ENCODE peak calls at places on chromosomes 4 and X, in nine cellular contexts. S, R, P, K, U, B, O, X and L are unnamed samples.

GRCh38 chr4:40307627-40308497 is 27.3 kb upstream of the CHRNA9 start:
- DNase-seq in B (no peak), K (no peak), R (no peak), O (no peak), X (no peak), U (no peak), P (no peak), S (no peak), L (no peak)

GRCh38 chrX:132986556-132986955 is 28.1 kb upstream of the HS6ST2 start:
- DNase-seq in O (no peak), P (no peak), R (no peak), S (no peak), B (no peak), K (no peak), U (no peak), X (no peak), L (no peak)

GRCh38 chr4:20248155-20248558 is 3.5 kb upstream of the SLIT2 start:
- DNase-seq in R (no peak), U (no peak), O (no peak), X (peak; percentile 50), S (no peak), P (no peak), B (no peak), K (peak; percentile 57), L (peak; percentile 31)

GRCh38 chr4:176507845-176508533 is 188.2 kb downstream of the SPCS3 start:
- DNase-seq in P (no peak), B (no peak), X (peak; percentile 42), K (no peak), U (no peak), S (no peak), R (no peak), O (no peak), L (no peak)

GRCh38 chrX:48530736-48531135 is 8.8 kb upstream of the TBC1D25 start:
- DNase-seq in U (no peak), O (no peak), S (no peak), P (no peak), B (no peak), K (no peak), R (no peak), X (no peak), L (no peak)

GRCh38 chrX:153557618-153558017 is 40.2 kb downstream of the ATP2B3 start:
- DNase-seq in B (no peak), O (no peak), P (no peak), U (no peak), X (no peak), S (no peak), K (no peak), R (no peak), L (no peak)

GRCh38 chrX:2351999-2352995 is 148.5 kb downstream of the DHRSX start:
- DNase-seq in X (no peak), U (no peak), K (no peak), O (no peak), P (no peak), B (no peak), S (no peak), R (no peak), L (no peak)

GRCh38 chrX:129488359-129488758 is 34.9 kb downstream of the SMARCA1 start:
- DNase-seq in S (no peak), P (no peak), K (no peak), U (no peak), B (no peak), R (no peak), O (no peak), X (no peak), L (no peak)

GRCh38 chr4:78634011-78634664 is 82.6 kb downstream of the ANXA3 start:
- DNase-seq in R (no peak), X (no peak), U (no peak), O (peak; percentile 38), S (peak; percentile 86), P (peak; percentile 83), B (no peak), K (no peak), L (no peak)